ENCODE peak calls at places on chromosomes 5 and 9, in four cellular contexts. One of them, this sample, is unnamed. For H3F3A, the result is how much of the 10 kb centered on the place peaks cover.

GRCh38 chr5:172973931-172974330 is 9.6 kb upstream of the ATP6V0E1 start:
- DNase-seq in PC-9: no peak
- DNase-seq in neural progenitor cell: no peak
- DNase-seq in PC-3: no peak
- DNase-seq in this sample: no peak

GRCh38 chr5:147403659-147404640 is 105.9 kb downstream of the DPYSL3 start:
- DNase-seq in PC-9: peak
- DNase-seq in neural progenitor cell: no peak
- DNase-seq in PC-3: peak
- DNase-seq in this sample: peak

GRCh38 chr5:52725065-52725746 is 62.5 kb upstream of the ITGA1 start:
- DNase-seq in PC-9: peak
- DNase-seq in neural progenitor cell: no peak
- DNase-seq in PC-3: peak
- DNase-seq in this sample: no peak

GRCh38 chr9:121984726-121985402 is 108.2 kb downstream of the TTLL11 start:
- DNase-seq in PC-9: no peak
- DNase-seq in neural progenitor cell: no peak
- DNase-seq in PC-3: no peak
- DNase-seq in this sample: peak

GRCh38 chr9:116632990-116633441 is 54.1 kb upstream of the TRIM32 start:
- DNase-seq in PC-9: no peak
- DNase-seq in neural progenitor cell: no peak
- DNase-seq in PC-3: peak
- DNase-seq in this sample: peak

GRCh38 chr5:1507961-1508678 is 15.6 kb downstream of the LPCAT1 start:
- DNase-seq in PC-9: no peak
- DNase-seq in neural progenitor cell: no peak
- DNase-seq in PC-3: no peak
- DNase-seq in this sample: no peak

GRCh38 chr5:168041583-168041982 is 249.9 kb upstream of the WWC1 start:
- DNase-seq in PC-9: no peak
- DNase-seq in neural progenitor cell: no peak
- DNase-seq in PC-3: no peak
- DNase-seq in this sample: no peak

GRCh38 chr9:36308281-36308680 is 50.0 kb upstream of the GNE start:
- DNase-seq in PC-9: no peak
- DNase-seq in neural progenitor cell: no peak
- DNase-seq in PC-3: no peak
- DNase-seq in this sample: no peak

GRCh38 chr5:20619606-20620005 is 631.6 kb upstream of the CDH18 start:
- DNase-seq in PC-9: no peak
- DNase-seq in neural progenitor cell: no peak
- DNase-seq in PC-3: no peak
- DNase-seq in this sample: no peak

GRCh38 chr5:80516826-80517225 is 28.9 kb downstream of the FAM151B start:
- DNase-seq in PC-9: peak
- DNase-seq in neural progenitor cell: no peak
- DNase-seq in PC-3: peak
- DNase-seq in this sample: peak

GRCh38 chr9:117073539-117074336 is 341.1 kb downstream of the ASTN2 start:
- DNase-seq in PC-9: peak
- DNase-seq in neural progenitor cell: peak
- DNase-seq in PC-3: peak
- DNase-seq in this sample: peak

GRCh38 chr5:35853652-35854051 is 3.0 kb upstream of the IL7R start:
- DNase-seq in PC-9: no peak
- DNase-seq in neural progenitor cell: no peak
- DNase-seq in PC-3: no peak
- DNase-seq in this sample: no peak

GRCh38 chr5:163997965-163998364 is 492.5 kb downstream of the MAT2B start:
- DNase-seq in PC-9: no peak
- DNase-seq in neural progenitor cell: no peak
- DNase-seq in PC-3: no peak
- DNase-seq in this sample: no peak

GRCh38 chr9:35605336-35606137 is 475 bp downstream of the TESK1 start:
- DNase-seq in PC-9: peak
- DNase-seq in neural progenitor cell: peak
- DNase-seq in PC-3: no peak
- DNase-seq in this sample: peak

GRCh38 chr5:162393555-162393954 is 326.0 kb downstream of the GABRG2 start:
- DNase-seq in PC-9: no peak
- DNase-seq in neural progenitor cell: no peak
- DNase-seq in PC-3: no peak
- DNase-seq in this sample: no peak

GRCh38 chr5:10201223-10201868 is 48.3 kb downstream of the ATPSCKMT start:
- DNase-seq in PC-9: no peak
- DNase-seq in neural progenitor cell: peak
- DNase-seq in PC-3: no peak
- DNase-seq in this sample: no peak

GRCh38 chr9:86778761-86779160 is 168.5 kb downstream of the GAS1 start:
- DNase-seq in PC-9: no peak
- DNase-seq in neural progenitor cell: no peak
- DNase-seq in PC-3: no peak
- DNase-seq in this sample: no peak

GRCh38 chr5:132770476-132771159 is 6.4 kb downstream of the SEPTIN8 start:
- DNase-seq in PC-9: no peak
- DNase-seq in neural progenitor cell: peak
- DNase-seq in PC-3: no peak
- DNase-seq in this sample: peak

GRCh38 chr5:116664988-116665387 is 90.4 kb upstream of the SEMA6A start:
- DNase-seq in PC-9: no peak
- DNase-seq in neural progenitor cell: no peak
- DNase-seq in PC-3: no peak
- DNase-seq in this sample: no peak

GRCh38 chr9:18694959-18695668 is 221.2 kb downstream of the ADAMTSL1 start:
- DNase-seq in PC-9: no peak
- DNase-seq in neural progenitor cell: no peak
- DNase-seq in PC-3: no peak
- DNase-seq in this sample: no peak

GRCh38 chr9:69190086-69190865 is 16.2 kb downstream of the TJP2 start:
- DNase-seq in PC-9: no peak
- DNase-seq in neural progenitor cell: no peak
- DNase-seq in PC-3: no peak
- DNase-seq in this sample: no peak

GRCh38 chr5:153456993-153457392 is 33.5 kb upstream of the GRIA1 start:
- DNase-seq in PC-9: no peak
- DNase-seq in neural progenitor cell: no peak
- DNase-seq in PC-3: no peak
- DNase-seq in this sample: no peak

GRCh38 chr5:143713331-143714032 is 98.5 kb upstream of the HMHB1 start:
- DNase-seq in PC-9: no peak
- DNase-seq in neural progenitor cell: no peak
- DNase-seq in PC-3: no peak
- DNase-seq in this sample: peak

GRCh38 chr5:76729373-76730290 is 13.7 kb downstream of the F2R start:
- DNase-seq in PC-9: no peak
- DNase-seq in neural progenitor cell: no peak
- DNase-seq in PC-3: no peak
- DNase-seq in this sample: no peak

GRCh38 chr9:123360161-123361085 is 4.4 kb downstream of the CRB2 start:
- DNase-seq in PC-9: peak
- DNase-seq in neural progenitor cell: peak
- DNase-seq in PC-3: no peak
- DNase-seq in this sample: no peak

GRCh38 chr5:59174248-59174844 is 591.5 kb downstream of the RAB3C start:
- DNase-seq in PC-9: peak
- DNase-seq in neural progenitor cell: peak
- DNase-seq in PC-3: peak
- DNase-seq in this sample: peak

GRCh38 chr5:77210091-77211012 is at the start of gene PDE8B:
- DNase-seq in PC-9: no peak
- DNase-seq in neural progenitor cell: peak
- DNase-seq in PC-3: no peak
- DNase-seq in this sample: peak

GRCh38 chr5:151023047-151023615 is 2.7 kb downstream of the GPX3 start:
- DNase-seq in PC-9: no peak
- DNase-seq in neural progenitor cell: no peak
- DNase-seq in PC-3: peak
- DNase-seq in this sample: peak

GRCh38 chr9:86405086-86405491 is 50.9 kb upstream of the TUT7 start:
- DNase-seq in PC-9: no peak
- DNase-seq in neural progenitor cell: no peak
- DNase-seq in PC-3: no peak
- DNase-seq in this sample: no peak

DNA sequence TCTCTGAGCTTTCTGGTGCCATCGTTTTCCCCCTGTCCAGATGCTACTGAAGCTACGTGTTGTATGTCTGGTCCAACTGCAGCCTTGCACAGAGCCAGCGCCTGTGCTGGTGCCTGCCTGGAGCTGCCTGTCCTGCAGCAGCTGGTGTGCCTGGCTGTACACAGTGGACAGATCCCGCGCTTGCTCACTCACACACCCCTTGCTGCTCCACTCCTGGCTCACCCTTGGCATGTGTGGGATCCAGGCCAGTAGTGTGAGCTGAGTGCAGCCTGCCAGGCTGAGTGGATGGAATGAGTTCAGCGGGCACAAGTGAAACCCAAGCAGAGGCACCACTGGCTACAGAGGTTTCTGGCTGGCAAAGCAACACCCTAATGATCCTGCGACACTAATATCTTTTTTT is 40.4 kb downstream of the FER start:
- DNase-seq in PC-9: no peak
- DNase-seq in neural progenitor cell: no peak
- DNase-seq in PC-3: no peak
- DNase-seq in this sample: peak
- H3K4me3 ChIP-seq in PC-9: no peak
- H3K4me3 ChIP-seq in neural progenitor cell: no peak
- H3K4me3 ChIP-seq in PC-3: no peak
- H3K4me3 ChIP-seq in this sample: no peak

DNA sequence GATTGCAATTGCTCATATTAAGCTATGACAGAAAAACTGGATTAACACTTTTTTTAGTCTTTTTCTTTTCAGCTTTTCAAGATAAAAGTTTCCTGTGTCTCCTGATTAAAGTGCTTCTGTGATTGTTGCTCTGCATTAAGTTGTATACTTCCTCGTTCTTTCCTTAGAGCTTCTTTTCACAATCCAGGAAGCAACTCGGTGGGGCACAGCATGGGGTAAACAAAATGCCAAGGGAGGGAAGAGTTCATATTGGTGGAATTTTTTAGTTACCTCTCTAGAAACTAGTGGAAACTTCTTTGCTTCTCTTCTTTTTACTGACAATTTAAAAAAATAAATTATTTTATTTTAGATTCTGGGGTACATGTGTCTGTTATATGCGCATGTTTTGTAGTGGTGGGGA is 37.8 kb upstream of the ARRDC3 start:
- DNase-seq in PC-9: no peak
- DNase-seq in neural progenitor cell: no peak
- DNase-seq in PC-3: no peak
- DNase-seq in this sample: no peak
- H3F3A ChIP-seq in PC-9: under half
- H3F3A ChIP-seq in neural progenitor cell: under half
- H3F3A ChIP-seq in PC-3: under half
- H3F3A ChIP-seq in this sample: under half

DNA sequence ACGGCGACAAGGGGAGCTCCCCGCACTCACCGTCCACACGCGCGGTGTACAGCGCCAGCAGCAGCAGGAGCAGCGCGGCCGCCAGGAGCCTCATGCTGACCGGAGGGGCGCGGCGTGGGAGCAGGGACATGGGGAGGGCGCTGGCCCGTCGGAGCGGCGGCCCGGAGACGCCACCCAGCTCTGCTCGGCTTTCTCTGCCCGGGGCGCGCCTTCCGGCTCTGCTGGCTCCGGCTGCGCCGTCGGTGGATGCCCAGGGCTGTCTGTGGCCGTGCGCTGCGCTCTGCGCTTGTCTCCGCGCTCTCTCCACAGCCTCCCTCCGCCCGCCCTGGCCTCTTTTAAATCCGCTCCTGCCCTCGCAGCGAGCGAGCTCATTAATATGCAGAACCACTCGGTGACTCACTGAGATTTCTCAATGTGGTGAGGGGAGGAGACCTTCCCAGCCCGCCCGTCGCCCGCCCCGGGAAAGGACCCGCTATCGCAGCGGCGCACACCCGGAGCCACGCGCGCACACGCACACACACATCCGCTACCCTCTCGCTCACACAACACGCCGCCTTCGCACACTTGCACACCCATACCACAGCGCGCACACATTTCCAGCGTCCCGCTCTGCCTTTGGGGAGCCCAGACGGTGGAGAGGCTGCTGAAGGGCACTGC is at the start of gene CXCL14:
- DNase-seq in PC-9: no peak
- DNase-seq in neural progenitor cell: peak
- DNase-seq in PC-3: no peak
- DNase-seq in this sample: peak
- TF ChIP-seq EZH2 in PC-9: no peak
- TF ChIP-seq EZH2 in neural progenitor cell: peak
- TF ChIP-seq EZH2 in PC-3: no peak
- TF ChIP-seq EZH2 in this sample: no peak

GRCh38 chr5:96703985-96704384 is 41.8 kb downstream of the CAST start:
- DNase-seq in PC-9: no peak
- DNase-seq in neural progenitor cell: no peak
- DNase-seq in PC-3: no peak
- DNase-seq in this sample: peak
- H3K4me3 ChIP-seq in PC-9: peak
- H3K4me3 ChIP-seq in neural progenitor cell: peak
- H3K4me3 ChIP-seq in PC-3: no peak
- H3K4me3 ChIP-seq in this sample: peak

DNA sequence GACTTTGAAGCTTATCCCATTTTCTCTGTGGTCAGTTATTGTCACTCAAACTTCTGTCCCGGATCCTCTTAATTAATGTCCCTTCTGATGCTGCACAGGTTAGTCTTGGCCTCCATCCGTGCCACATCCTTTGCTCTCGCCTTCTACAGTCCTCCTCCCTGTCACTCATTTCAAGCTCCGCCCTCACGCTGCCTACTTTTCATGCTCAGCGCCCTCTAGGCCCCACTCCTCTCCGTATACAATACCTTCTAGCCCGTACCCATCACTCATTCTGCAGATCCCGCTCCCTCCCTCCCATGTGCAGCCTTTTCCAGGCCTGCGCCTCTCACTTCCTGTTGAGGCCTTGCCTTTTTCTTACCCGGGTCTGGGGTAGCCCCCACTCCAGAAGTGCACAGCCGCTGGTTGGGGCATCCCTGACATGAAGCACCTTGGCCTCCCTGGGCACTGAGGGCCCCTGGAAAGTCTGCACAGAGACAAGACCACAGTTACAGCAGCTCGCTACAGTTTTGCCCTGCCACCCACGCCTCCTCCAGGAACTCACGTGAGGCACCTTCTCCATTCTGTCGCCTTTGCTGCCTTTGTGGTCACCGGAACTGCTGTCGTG is 88.5 kb upstream of the SLC25A48 start:
- DNase-seq in PC-9: no peak
- DNase-seq in neural progenitor cell: no peak
- DNase-seq in PC-3: no peak
- DNase-seq in this sample: no peak
- H3F3A ChIP-seq in PC-9: under half
- H3F3A ChIP-seq in neural progenitor cell: under half
- H3F3A ChIP-seq in PC-3: under half
- H3F3A ChIP-seq in this sample: under half

GRCh38 chr5:138273834-138274188 is 610 bp downstream of the GFRA3 start:
- DNase-seq in PC-9: no peak
- DNase-seq in neural progenitor cell: no peak
- DNase-seq in PC-3: no peak
- DNase-seq in this sample: no peak
- TF ChIP-seq EZH2 in PC-9: no peak
- TF ChIP-seq EZH2 in neural progenitor cell: no peak
- TF ChIP-seq EZH2 in PC-3: no peak
- TF ChIP-seq EZH2 in this sample: no peak

GRCh38 chr9:134443169-134444039 is 117.1 kb downstream of the RXRA start:
- DNase-seq in PC-9: peak
- DNase-seq in neural progenitor cell: peak
- DNase-seq in PC-3: peak
- DNase-seq in this sample: peak
- H3K4me3 ChIP-seq in PC-9: no peak
- H3K4me3 ChIP-seq in neural progenitor cell: no peak
- H3K4me3 ChIP-seq in PC-3: no peak
- H3K4me3 ChIP-seq in this sample: no peak